ENCODE peak calls at places on chromosomes 7 and 10, in ten cellular contexts. One of them, this sample, is unnamed.

GRCh38 chr7:105264707-105265106 is 124.0 kb downstream of the SRPK2 start:
- DNase-seq in stimulated activated CD4-positive, alpha-beta T cell treated with anti-CD3 and anti-CD28 coated beads, Interleukin-15, amount 100 ng/mL, for 1 hour: no peak
- DNase-seq in stimulated activated naive CD8-positive, alpha-beta T cell treated with anti-CD3 and anti-CD28 coated beads, Interleukin-15, Interleukin-2, amounts not matched to agents 100 U/mL and 50 U/mL, for 24 hours: no peak
- DNase-seq in lower leg skin: no peak
- DNase-seq in activated CD4-positive, alpha-beta memory T cell treated with anti-CD3 and anti-CD28 coated beads, Interleukin-2, amount 10 ng/mL, durations not matched to agents 7 days and 5 days: no peak
- DNase-seq in lower lobe of right lung: no peak
- DNase-seq in NCI-H1048: no peak
- DNase-seq in T-helper 2 cell: no peak
- DNase-seq in mammary epithelial cell: no peak
- DNase-seq in testis: no peak
- DNase-seq in this sample: no peak

GRCh38 chr7:156184164-156184563 is 371.9 kb upstream of the SHH start:
- DNase-seq in activated CD4-positive, alpha-beta memory T cell treated with anti-CD3 and anti-CD28 coated beads, Interleukin-2, amount 10 ng/mL, durations not matched to agents 7 days and 5 days: no peak
- DNase-seq in lower lobe of right lung: no peak
- DNase-seq in T-helper 2 cell: no peak
- DNase-seq in NCI-H1048: no peak
- DNase-seq in mammary epithelial cell: no peak
- DNase-seq in stimulated activated CD4-positive, alpha-beta T cell treated with anti-CD3 and anti-CD28 coated beads, Interleukin-15, amount 100 ng/mL, for 1 hour: no peak
- DNase-seq in lower leg skin: no peak
- DNase-seq in testis: no peak
- DNase-seq in stimulated activated naive CD8-positive, alpha-beta T cell treated with anti-CD3 and anti-CD28 coated beads, Interleukin-15, Interleukin-2, amounts not matched to agents 100 U/mL and 50 U/mL, for 24 hours: no peak
- DNase-seq in this sample: no peak

GRCh38 chr10:17951868-17952371 is at the start of gene SLC39A12:
- DNase-seq in stimulated activated naive CD8-positive, alpha-beta T cell treated with anti-CD3 and anti-CD28 coated beads, Interleukin-15, Interleukin-2, amounts not matched to agents 100 U/mL and 50 U/mL, for 24 hours: no peak
- DNase-seq in lower lobe of right lung: no peak
- DNase-seq in mammary epithelial cell: peak; percentile 42
- DNase-seq in lower leg skin: no peak
- DNase-seq in activated CD4-positive, alpha-beta memory T cell treated with anti-CD3 and anti-CD28 coated beads, Interleukin-2, amount 10 ng/mL, durations not matched to agents 7 days and 5 days: no peak
- DNase-seq in testis: no peak
- DNase-seq in stimulated activated CD4-positive, alpha-beta T cell treated with anti-CD3 and anti-CD28 coated beads, Interleukin-15, amount 100 ng/mL, for 1 hour: no peak
- DNase-seq in NCI-H1048: no peak
- DNase-seq in T-helper 2 cell: no peak
- DNase-seq in this sample: no peak

GRCh38 chr7:95723583-95724180 is 48.7 kb upstream of the DYNC1I1 start:
- DNase-seq in stimulated activated naive CD8-positive, alpha-beta T cell treated with anti-CD3 and anti-CD28 coated beads, Interleukin-15, Interleukin-2, amounts not matched to agents 100 U/mL and 50 U/mL, for 24 hours: no peak
- DNase-seq in testis: peak; percentile 63
- DNase-seq in NCI-H1048: peak; percentile 23
- DNase-seq in activated CD4-positive, alpha-beta memory T cell treated with anti-CD3 and anti-CD28 coated beads, Interleukin-2, amount 10 ng/mL, durations not matched to agents 7 days and 5 days: no peak
- DNase-seq in lower leg skin: no peak
- DNase-seq in T-helper 2 cell: no peak
- DNase-seq in stimulated activated CD4-positive, alpha-beta T cell treated with anti-CD3 and anti-CD28 coated beads, Interleukin-15, amount 100 ng/mL, for 1 hour: no peak
- DNase-seq in mammary epithelial cell: peak; percentile 22
- DNase-seq in lower lobe of right lung: no peak
- DNase-seq in this sample: no peak

GRCh38 chr10:25934673-25935139 is 677 bp downstream of the MYO3A start:
- DNase-seq in NCI-H1048: no peak
- DNase-seq in lower lobe of right lung: no peak
- DNase-seq in stimulated activated naive CD8-positive, alpha-beta T cell treated with anti-CD3 and anti-CD28 coated beads, Interleukin-15, Interleukin-2, amounts not matched to agents 100 U/mL and 50 U/mL, for 24 hours: peak; percentile 30
- DNase-seq in T-helper 2 cell: no peak
- DNase-seq in testis: peak; percentile 48
- DNase-seq in stimulated activated CD4-positive, alpha-beta T cell treated with anti-CD3 and anti-CD28 coated beads, Interleukin-15, amount 100 ng/mL, for 1 hour: no peak
- DNase-seq in lower leg skin: no peak
- DNase-seq in activated CD4-positive, alpha-beta memory T cell treated with anti-CD3 and anti-CD28 coated beads, Interleukin-2, amount 10 ng/mL, durations not matched to agents 7 days and 5 days: no peak
- DNase-seq in mammary epithelial cell: no peak
- DNase-seq in this sample: no peak

GRCh38 chr7:51027256-51028127 is 244.8 kb upstream of the GRB10 start:
- DNase-seq in stimulated activated CD4-positive, alpha-beta T cell treated with anti-CD3 and anti-CD28 coated beads, Interleukin-15, amount 100 ng/mL, for 1 hour: no peak
- DNase-seq in testis: no peak
- DNase-seq in stimulated activated naive CD8-positive, alpha-beta T cell treated with anti-CD3 and anti-CD28 coated beads, Interleukin-15, Interleukin-2, amounts not matched to agents 100 U/mL and 50 U/mL, for 24 hours: no peak
- DNase-seq in mammary epithelial cell: no peak
- DNase-seq in lower lobe of right lung: no peak
- DNase-seq in lower leg skin: no peak
- DNase-seq in activated CD4-positive, alpha-beta memory T cell treated with anti-CD3 and anti-CD28 coated beads, Interleukin-2, amount 10 ng/mL, durations not matched to agents 7 days and 5 days: no peak
- DNase-seq in NCI-H1048: no peak
- DNase-seq in T-helper 2 cell: no peak
- DNase-seq in this sample: no peak

GRCh38 chr10:102159051-102159597 is 6.9 kb downstream of the NOLC1 start:
- DNase-seq in mammary epithelial cell: no peak
- DNase-seq in stimulated activated naive CD8-positive, alpha-beta T cell treated with anti-CD3 and anti-CD28 coated beads, Interleukin-15, Interleukin-2, amounts not matched to agents 100 U/mL and 50 U/mL, for 24 hours: no peak
- DNase-seq in T-helper 2 cell: no peak
- DNase-seq in testis: no peak
- DNase-seq in stimulated activated CD4-positive, alpha-beta T cell treated with anti-CD3 and anti-CD28 coated beads, Interleukin-15, amount 100 ng/mL, for 1 hour: no peak
- DNase-seq in NCI-H1048: no peak
- DNase-seq in lower leg skin: no peak
- DNase-seq in lower lobe of right lung: no peak
- DNase-seq in activated CD4-positive, alpha-beta memory T cell treated with anti-CD3 and anti-CD28 coated beads, Interleukin-2, amount 10 ng/mL, durations not matched to agents 7 days and 5 days: no peak
- DNase-seq in this sample: no peak

GRCh38 chr7:63117-63480 is 129.3 kb upstream of the FAM20C start:
- DNase-seq in lower lobe of right lung: peak; percentile 33
- DNase-seq in T-helper 2 cell: no peak
- DNase-seq in stimulated activated CD4-positive, alpha-beta T cell treated with anti-CD3 and anti-CD28 coated beads, Interleukin-15, amount 100 ng/mL, for 1 hour: no peak
- DNase-seq in mammary epithelial cell: no peak
- DNase-seq in stimulated activated naive CD8-positive, alpha-beta T cell treated with anti-CD3 and anti-CD28 coated beads, Interleukin-15, Interleukin-2, amounts not matched to agents 100 U/mL and 50 U/mL, for 24 hours: no peak
- DNase-seq in activated CD4-positive, alpha-beta memory T cell treated with anti-CD3 and anti-CD28 coated beads, Interleukin-2, amount 10 ng/mL, durations not matched to agents 7 days and 5 days: no peak
- DNase-seq in testis: no peak
- DNase-seq in lower leg skin: no peak
- DNase-seq in NCI-H1048: no peak
- DNase-seq in this sample: no peak

GRCh38 chr7:47218378-47219176 is 363.3 kb downstream of the TNS3 start:
- DNase-seq in T-helper 2 cell: no peak
- DNase-seq in testis: no peak
- DNase-seq in mammary epithelial cell: no peak
- DNase-seq in lower lobe of right lung: no peak
- DNase-seq in stimulated activated CD4-positive, alpha-beta T cell treated with anti-CD3 and anti-CD28 coated beads, Interleukin-15, amount 100 ng/mL, for 1 hour: no peak
- DNase-seq in activated CD4-positive, alpha-beta memory T cell treated with anti-CD3 and anti-CD28 coated beads, Interleukin-2, amount 10 ng/mL, durations not matched to agents 7 days and 5 days: no peak
- DNase-seq in stimulated activated naive CD8-positive, alpha-beta T cell treated with anti-CD3 and anti-CD28 coated beads, Interleukin-15, Interleukin-2, amounts not matched to agents 100 U/mL and 50 U/mL, for 24 hours: no peak
- DNase-seq in NCI-H1048: no peak
- DNase-seq in lower leg skin: no peak
- DNase-seq in this sample: no peak

GRCh38 chr7:26348234-26348851 is 56.7 kb downstream of the SNX10 start:
- DNase-seq in activated CD4-positive, alpha-beta memory T cell treated with anti-CD3 and anti-CD28 coated beads, Interleukin-2, amount 10 ng/mL, durations not matched to agents 7 days and 5 days: no peak
- DNase-seq in NCI-H1048: no peak
- DNase-seq in mammary epithelial cell: no peak
- DNase-seq in stimulated activated naive CD8-positive, alpha-beta T cell treated with anti-CD3 and anti-CD28 coated beads, Interleukin-15, Interleukin-2, amounts not matched to agents 100 U/mL and 50 U/mL, for 24 hours: no peak
- DNase-seq in lower leg skin: no peak
- DNase-seq in stimulated activated CD4-positive, alpha-beta T cell treated with anti-CD3 and anti-CD28 coated beads, Interleukin-15, amount 100 ng/mL, for 1 hour: no peak
- DNase-seq in lower lobe of right lung: no peak
- DNase-seq in testis: no peak
- DNase-seq in T-helper 2 cell: no peak
- DNase-seq in this sample: no peak

GRCh38 chr10:43707755-43708154 is 59.1 kb upstream of the ZNF32 start:
- DNase-seq in NCI-H1048: no peak
- DNase-seq in lower lobe of right lung: no peak
- DNase-seq in lower leg skin: no peak
- DNase-seq in stimulated activated naive CD8-positive, alpha-beta T cell treated with anti-CD3 and anti-CD28 coated beads, Interleukin-15, Interleukin-2, amounts not matched to agents 100 U/mL and 50 U/mL, for 24 hours: no peak
- DNase-seq in activated CD4-positive, alpha-beta memory T cell treated with anti-CD3 and anti-CD28 coated beads, Interleukin-2, amount 10 ng/mL, durations not matched to agents 7 days and 5 days: no peak
- DNase-seq in T-helper 2 cell: no peak
- DNase-seq in mammary epithelial cell: no peak
- DNase-seq in testis: no peak
- DNase-seq in stimulated activated CD4-positive, alpha-beta T cell treated with anti-CD3 and anti-CD28 coated beads, Interleukin-15, amount 100 ng/mL, for 1 hour: no peak
- DNase-seq in this sample: no peak

GRCh38 chr10:71553371-71553900 is 156.7 kb downstream of the CDH23 start:
- DNase-seq in testis: no peak
- DNase-seq in activated CD4-positive, alpha-beta memory T cell treated with anti-CD3 and anti-CD28 coated beads, Interleukin-2, amount 10 ng/mL, durations not matched to agents 7 days and 5 days: no peak
- DNase-seq in stimulated activated CD4-positive, alpha-beta T cell treated with anti-CD3 and anti-CD28 coated beads, Interleukin-15, amount 100 ng/mL, for 1 hour: no peak
- DNase-seq in lower lobe of right lung: no peak
- DNase-seq in stimulated activated naive CD8-positive, alpha-beta T cell treated with anti-CD3 and anti-CD28 coated beads, Interleukin-15, Interleukin-2, amounts not matched to agents 100 U/mL and 50 U/mL, for 24 hours: no peak
- DNase-seq in NCI-H1048: no peak
- DNase-seq in lower leg skin: no peak
- DNase-seq in mammary epithelial cell: no peak
- DNase-seq in T-helper 2 cell: no peak
- DNase-seq in this sample: no peak

GRCh38 chr7:24241216-24241615 is 42.8 kb upstream of the NPY start:
- DNase-seq in activated CD4-positive, alpha-beta memory T cell treated with anti-CD3 and anti-CD28 coated beads, Interleukin-2, amount 10 ng/mL, durations not matched to agents 7 days and 5 days: no peak
- DNase-seq in lower lobe of right lung: no peak
- DNase-seq in NCI-H1048: no peak
- DNase-seq in lower leg skin: no peak
- DNase-seq in T-helper 2 cell: no peak
- DNase-seq in stimulated activated CD4-positive, alpha-beta T cell treated with anti-CD3 and anti-CD28 coated beads, Interleukin-15, amount 100 ng/mL, for 1 hour: no peak
- DNase-seq in testis: no peak
- DNase-seq in stimulated activated naive CD8-positive, alpha-beta T cell treated with anti-CD3 and anti-CD28 coated beads, Interleukin-15, Interleukin-2, amounts not matched to agents 100 U/mL and 50 U/mL, for 24 hours: no peak
- DNase-seq in mammary epithelial cell: no peak
- DNase-seq in this sample: no peak

This sample was measured in central memory CD8-positive, alpha-beta T cell.